ENCODE peak calls at places on chromosomes 7 and 10, in six cellular contexts. P is fibroblast of the aortic adventitia, W is brain microvascular endothelial cell, K is OCI-LY7, T is endodermal cell, Z is spleen. V is an unnamed sample.

GRCh38 chr10:102200751-102201640 is 25.1 kb upstream of the ELOVL3 start:
- DNase-seq in T (no peak), W (no peak), K (no peak), P (no peak), Z (peak), V (no peak)

GRCh38 chr10:32253300-32253699 is 93.7 kb downstream of the EPC1 start:
- DNase-seq in T (peak), Z (no peak), W (peak), K (no peak), P (no peak), V (no peak)

GRCh38 chr7:129774359-129774758 is 162.8 kb downstream of the NRF1 start:
- DNase-seq in W (no peak), T (peak), Z (peak), K (no peak), P (no peak), V (no peak)

GRCh38 chr7:157419030-157419293 is 82.2 kb downstream of the DNAJB6 start:
- DNase-seq in K (no peak), Z (no peak), P (no peak), W (no peak), T (no peak), V (no peak)

GRCh38 chr7:16708980-16709379 is 44.6 kb upstream of the TSPAN13 start:
- DNase-seq in W (peak), Z (no peak), T (peak), P (peak), K (no peak), V (peak)

GRCh38 chr7:561631-562393 is 42.2 kb upstream of the PDGFA start:
- DNase-seq in T (no peak), K (no peak), P (no peak), Z (peak), W (no peak), V (no peak)

GRCh38 chr10:119153041-119153440 is 12.5 kb downstream of the SFXN4 start:
- DNase-seq in Z (no peak), K (no peak), T (no peak), W (no peak), P (no peak), V (no peak)

GRCh38 chr10:103814626-103815370 is 40.6 kb downstream of the SH3PXD2A start:
- DNase-seq in W (no peak), Z (no peak), P (no peak), T (no peak), K (no peak), V (no peak)

GRCh38 chr7:76071316-76072242 is 23.7 kb downstream of the MDH2 start:
- DNase-seq in W (no peak), P (peak), K (no peak), Z (no peak), T (peak), V (peak)

GRCh38 chr7:106381252-106381651 is 96.5 kb upstream of the NAMPT start:
- DNase-seq in K (no peak), P (no peak), Z (no peak), W (no peak), T (no peak), V (no peak)

GRCh38 chr7:151549644-151550043 is 29.9 kb upstream of the RHEB start:
- DNase-seq in K (no peak), Z (no peak), T (no peak), P (no peak), W (no peak), V (no peak)

GRCh38 chr10:19930936-19931859 is 115.0 kb downstream of the PLXDC2 start:
- DNase-seq in W (peak), K (peak), P (peak), Z (no peak), T (no peak), V (peak)

GRCh38 chr7:80596933-80597517 is 41.4 kb upstream of the CD36 start:
- DNase-seq in T (no peak), K (no peak), P (no peak), W (no peak), Z (no peak), V (no peak)

GRCh38 chr7:82234457-82235049 is 209.0 kb downstream of the CACNA2D1 start:
- DNase-seq in T (no peak), W (no peak), P (peak), Z (no peak), K (peak), V (peak)

GRCh38 chr10:5575482-5576153 is 50.9 kb downstream of the CALML3 start:
- DNase-seq in K (peak), T (no peak), P (peak), W (no peak), Z (peak), V (peak)

GRCh38 chr7:134905375-134905774 is 80.9 kb upstream of the AGBL3 start:
- DNase-seq in K (no peak), T (no peak), Z (no peak), W (peak), P (peak), V (peak)

GRCh38 chr7:18532813-18533212 is 37.3 kb downstream of the HDAC9 start:
- DNase-seq in K (no peak), Z (no peak), T (no peak), P (no peak), W (no peak), V (no peak)

GRCh38 chr7:18529213-18529612 is 33.7 kb downstream of the HDAC9 start:
- DNase-seq in W (no peak), T (no peak), P (no peak), K (no peak), Z (no peak), V (no peak)

GRCh38 chr7:18530224-18531179 is 35.0 kb downstream of the HDAC9 start:
- DNase-seq in W (no peak), Z (no peak), K (peak), P (no peak), T (no peak), V (no peak)

GRCh38 chr7:18534481-18534880 is 38.9 kb downstream of the HDAC9 start:
- DNase-seq in K (no peak), Z (no peak), W (no peak), T (no peak), P (no peak), V (no peak)

DNA sequence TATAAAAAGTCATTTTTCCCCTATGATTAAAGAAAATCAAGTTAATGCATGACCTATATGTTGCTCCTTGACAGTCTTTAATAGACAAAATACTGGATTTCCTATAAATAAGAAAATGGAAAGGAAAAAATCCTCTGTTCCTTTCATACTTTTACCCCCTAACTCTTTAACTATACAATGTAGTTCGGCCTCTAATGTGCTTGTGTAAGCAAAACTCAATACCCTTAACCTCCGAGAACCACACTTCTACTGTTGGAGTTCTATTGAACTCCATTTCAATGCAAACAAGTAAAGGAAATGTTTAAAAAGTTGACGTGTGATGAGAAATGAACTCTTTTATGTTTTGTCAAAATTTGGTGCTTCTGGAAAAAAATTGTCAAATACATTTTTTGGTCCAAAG is 36.0 kb downstream of the HDAC9 start:
- DNase-seq in K (no peak), Z (no peak), W (no peak), T (no peak), P (no peak), V (no peak)
- H3K4me3 ChIP-seq in K (peak), Z (no peak), W (no peak), T (no peak), P (no peak), V (no peak)

GRCh38 chr7:70042533-70042932 is 444.3 kb downstream of the AUTS2 start:
- DNase-seq in T (no peak), W (no peak), K (no peak), P (peak), Z (no peak), V (peak)
- TF ChIP-seq CTCF in T (peak), W (no peak), K (peak), P (peak), Z (no peak), V (peak)

GRCh38 chr7:100098913-100099312 is 2.3 kb downstream of the MCM7 start:
- DNase-seq in K (no peak), W (no peak), P (no peak), T (no peak), Z (no peak), V (no peak)
- H3K4me3 ChIP-seq in K (no peak), W (no peak), P (no peak), T (peak), Z (no peak), V (no peak)

GRCh38 chr7:98418636-98419315 is 17.9 kb upstream of the BAIAP2L1 start:
- DNase-seq in P (peak), W (peak), T (peak), K (no peak), Z (peak), V (peak)
- TF ChIP-seq CTCF in P (no peak), W (no peak), T (no peak), K (no peak), Z (no peak), V (no peak)

GRCh38 chr7:158956805-158957506 is 100.6 kb downstream of the DYNC2I1 start:
- DNase-seq in W (no peak), K (no peak), T (no peak), P (no peak), Z (no peak), V (no peak)

GRCh38 chr7:158958618-158959017 is 102.3 kb downstream of the DYNC2I1 start:
- DNase-seq in P (no peak), Z (no peak), T (no peak), W (no peak), K (no peak), V (no peak)

GRCh38 chr7:158957507-158957900 is 101.1 kb downstream of the DYNC2I1 start:
- DNase-seq in Z (no peak), W (no peak), T (no peak), P (no peak), K (no peak), V (no peak)

GRCh38 chr7:158959021-158959717 is 102.8 kb downstream of the DYNC2I1 start:
- DNase-seq in T (no peak), P (no peak), K (no peak), Z (no peak), W (no peak), V (no peak)

GRCh38 chr7:158957921-158958471 is 101.6 kb downstream of the DYNC2I1 start:
- DNase-seq in P (no peak), W (no peak), T (peak), K (no peak), Z (no peak), V (no peak)
- H3K4me3 ChIP-seq in P (no peak), W (no peak), T (no peak), K (no peak), Z (no peak), V (no peak)

DNA sequence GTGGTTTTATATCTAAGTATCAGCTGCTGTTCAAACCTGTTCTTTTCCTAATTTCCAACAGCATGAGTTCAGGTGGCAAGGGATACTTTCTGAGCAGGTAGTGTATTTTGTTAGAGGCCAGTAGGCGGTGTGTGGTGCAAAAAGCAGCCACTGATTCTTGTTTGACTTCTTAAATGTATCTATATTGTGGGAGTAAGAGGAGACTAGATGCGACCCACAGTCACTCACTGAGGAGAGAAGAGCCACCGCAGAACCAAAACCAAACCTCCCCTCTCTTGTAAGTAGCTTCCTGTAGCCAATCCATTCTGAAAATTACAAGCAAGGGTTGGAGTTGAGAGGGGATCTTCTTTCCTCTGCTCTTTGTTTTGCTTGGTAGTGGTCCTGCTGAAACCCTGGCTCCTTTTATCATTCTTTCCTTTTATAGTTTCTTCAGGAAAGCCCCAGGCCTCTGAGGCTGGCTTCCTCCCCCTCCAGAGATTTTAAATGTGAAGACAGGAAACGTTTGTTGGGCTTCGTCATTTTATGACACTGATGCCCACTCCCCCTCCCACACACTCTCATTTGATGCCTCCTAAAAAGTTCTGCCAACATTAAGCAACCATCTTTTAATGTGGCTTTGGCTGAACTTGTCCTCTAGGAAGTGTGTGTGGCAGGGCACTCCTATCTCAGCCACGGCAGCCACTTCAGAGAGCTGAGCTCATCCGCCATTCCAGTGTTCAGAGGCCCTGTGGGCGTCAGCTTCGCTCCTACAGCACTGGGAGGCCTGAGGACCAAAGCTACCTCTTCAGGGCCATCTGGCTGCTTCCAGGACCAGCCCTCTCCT is 566.1 kb downstream of the SUGCT start:
- DNase-seq in K (peak), W (no peak), Z (no peak), T (peak), P (no peak), V (peak)
- TF ChIP-seq CTCF in K (peak), W (peak), Z (no peak), T (peak), P (no peak), V (no peak)

GRCh38 chr10:84543948-84544347 is 215.6 kb downstream of the CCSER2 start:
- DNase-seq in Z (no peak), W (peak), P (no peak), K (no peak), T (peak), V (no peak)
- H3K4me3 ChIP-seq in Z (no peak), W (no peak), P (no peak), K (no peak), T (no peak), V (no peak)

DNA sequence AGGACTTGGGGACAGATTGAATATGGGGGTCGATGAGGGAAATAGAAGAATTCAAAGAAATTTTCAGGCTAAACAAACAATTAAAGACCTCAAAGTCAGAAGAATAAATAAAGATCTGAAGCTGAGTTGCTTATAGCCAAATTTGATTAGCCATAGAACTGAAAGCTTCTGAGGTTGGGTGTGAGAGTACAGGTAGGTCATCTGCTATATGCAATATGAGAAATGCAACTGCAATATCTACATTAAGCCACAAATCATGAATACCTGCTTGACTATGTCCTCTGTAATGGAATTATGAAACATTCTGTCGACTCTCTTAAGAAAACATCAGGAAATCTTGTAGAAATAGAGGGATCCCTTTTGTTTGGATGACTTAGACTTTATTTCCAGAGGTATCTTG is 192.1 kb upstream of the PCDH15 start:
- DNase-seq in Z (no peak), T (no peak), W (no peak), P (no peak), K (no peak), V (no peak)
- TF ChIP-seq CTCF in Z (no peak), T (no peak), W (no peak), P (no peak), K (no peak), V (no peak)

GRCh38 chr10:92712016-92712889 is 22.5 kb downstream of the HHEX start:
- DNase-seq in Z (no peak), K (peak), T (no peak), W (peak), P (no peak), V (no peak)
- H3K4me3 ChIP-seq in Z (no peak), K (peak), T (no peak), W (no peak), P (no peak), V (no peak)